ENCODE peak calls at places on chromosomes 7 and 10, in five cellular contexts. One of them, this sample, is unnamed.

GRCh38 chr10:112898540-112899395 is 51.3 kb upstream of the TCF7L2 start:
- DNase-seq in islet precursor cell: peak; percentile 82
- DNase-seq in epithelial cell of esophagus: peak; percentile 55
- DNase-seq in stimulated activated CD4-positive, alpha-beta T cell treated with anti-CD3 and anti-CD28 coated beads, Interleukin-2, amount 100 ng/mL, for 24 hours: no peak
- DNase-seq in GM19239: no peak
- DNase-seq in this sample: peak; percentile 77

GRCh38 chr7:96989241-96989858 is 16.0 kb upstream of the DLX6 start:
- DNase-seq in islet precursor cell: no peak
- DNase-seq in epithelial cell of esophagus: no peak
- DNase-seq in stimulated activated CD4-positive, alpha-beta T cell treated with anti-CD3 and anti-CD28 coated beads, Interleukin-2, amount 100 ng/mL, for 24 hours: no peak
- DNase-seq in GM19239: no peak
- DNase-seq in this sample: no peak

GRCh38 chr10:60188548-60188947 is 201.1 kb downstream of the ANK3 start:
- DNase-seq in islet precursor cell: no peak
- DNase-seq in epithelial cell of esophagus: no peak
- DNase-seq in stimulated activated CD4-positive, alpha-beta T cell treated with anti-CD3 and anti-CD28 coated beads, Interleukin-2, amount 100 ng/mL, for 24 hours: no peak
- DNase-seq in GM19239: no peak
- DNase-seq in this sample: no peak

GRCh38 chr10:63247771-63248170 is 114.6 kb downstream of the NRBF2 start:
- DNase-seq in islet precursor cell: no peak
- DNase-seq in epithelial cell of esophagus: peak; percentile 31
- DNase-seq in stimulated activated CD4-positive, alpha-beta T cell treated with anti-CD3 and anti-CD28 coated beads, Interleukin-2, amount 100 ng/mL, for 24 hours: no peak
- DNase-seq in GM19239: no peak
- DNase-seq in this sample: no peak

GRCh38 chr10:124609698-124610097 is 134.5 kb downstream of the FAM53B start:
- DNase-seq in islet precursor cell: no peak
- DNase-seq in epithelial cell of esophagus: no peak
- DNase-seq in stimulated activated CD4-positive, alpha-beta T cell treated with anti-CD3 and anti-CD28 coated beads, Interleukin-2, amount 100 ng/mL, for 24 hours: no peak
- DNase-seq in GM19239: no peak
- DNase-seq in this sample: no peak

GRCh38 chr10:13701157-13701919 is 114.6 kb downstream of the PRPF18 start:
- DNase-seq in islet precursor cell: no peak
- DNase-seq in epithelial cell of esophagus: no peak
- DNase-seq in stimulated activated CD4-positive, alpha-beta T cell treated with anti-CD3 and anti-CD28 coated beads, Interleukin-2, amount 100 ng/mL, for 24 hours: no peak
- DNase-seq in GM19239: no peak
- DNase-seq in this sample: no peak

GRCh38 chr7:19352271-19352670 is 207.1 kb upstream of the FERD3L start:
- DNase-seq in islet precursor cell: no peak
- DNase-seq in epithelial cell of esophagus: no peak
- DNase-seq in stimulated activated CD4-positive, alpha-beta T cell treated with anti-CD3 and anti-CD28 coated beads, Interleukin-2, amount 100 ng/mL, for 24 hours: no peak
- DNase-seq in GM19239: no peak
- DNase-seq in this sample: no peak

GRCh38 chr10:69861251-69862240 is 59.8 kb downstream of the COL13A1 start:
- DNase-seq in islet precursor cell: no peak
- DNase-seq in epithelial cell of esophagus: peak; percentile 91
- DNase-seq in stimulated activated CD4-positive, alpha-beta T cell treated with anti-CD3 and anti-CD28 coated beads, Interleukin-2, amount 100 ng/mL, for 24 hours: no peak
- DNase-seq in GM19239: no peak
- DNase-seq in this sample: peak; percentile 77

GRCh38 chr10:77087406-77087805 is 550.2 kb downstream of the KCNMA1 start:
- DNase-seq in islet precursor cell: no peak
- DNase-seq in epithelial cell of esophagus: peak; percentile 60
- DNase-seq in stimulated activated CD4-positive, alpha-beta T cell treated with anti-CD3 and anti-CD28 coated beads, Interleukin-2, amount 100 ng/mL, for 24 hours: no peak
- DNase-seq in GM19239: no peak
- DNase-seq in this sample: no peak

GRCh38 chr7:24732646-24733413 is 24.4 kb downstream of the GSDME start:
- DNase-seq in islet precursor cell: peak; percentile 82
- DNase-seq in epithelial cell of esophagus: peak; percentile 86
- DNase-seq in stimulated activated CD4-positive, alpha-beta T cell treated with anti-CD3 and anti-CD28 coated beads, Interleukin-2, amount 100 ng/mL, for 24 hours: no peak
- DNase-seq in GM19239: no peak
- DNase-seq in this sample: no peak

GRCh38 chr7:23106491-23106800 is 861 bp downstream of the KLHL7 start:
- DNase-seq in islet precursor cell: no peak
- DNase-seq in epithelial cell of esophagus: no peak
- DNase-seq in stimulated activated CD4-positive, alpha-beta T cell treated with anti-CD3 and anti-CD28 coated beads, Interleukin-2, amount 100 ng/mL, for 24 hours: no peak
- DNase-seq in GM19239: no peak
- DNase-seq in this sample: no peak

This sample was measured in HT-29.